ENCODE peak calls at places on chromosomes 12 and 14, in eight cellular contexts. N is fibroblast of mammary gland, X is T-helper 1 cell, F is activated T-helper 1 cell treated with Interleukin-2 at 50 U/mL for 16 hours, P is left colon, I is colonic mucosa, D is NCI-H1048, O is NCI-H748 treated with DMSO at 0.1 percent for 48 hours. G is an unnamed sample.
A peak's percentile ranks its signal among the peaks of the same experiment; 100 is the strongest.

GRCh38 chr14:24630872-24631477 is 3.0 kb downstream of the GZMB start:
- DNase-seq in N (peak; percentile 49), X (no peak), F (no peak), P (no peak), I (no peak), D (peak; percentile 40), O (peak; percentile 20), G (no peak)

GRCh38 chr12:39357046-39357445 is 85.9 kb downstream of the KIF21A start:
- DNase-seq in N (no peak), X (no peak), F (no peak), P (no peak), I (no peak), D (no peak), O (no peak), G (no peak)

GRCh38 chr12:113381237-113381636 is 22.4 kb downstream of the SDS start:
- DNase-seq in N (no peak), X (no peak), F (no peak), P (no peak), I (no peak), D (no peak), O (peak; percentile 46), G (no peak)

GRCh38 chr12:3336606-3337311 is 154.2 kb upstream of the PRMT8 start:
- DNase-seq in N (no peak), X (no peak), F (no peak), P (peak; percentile 34), I (no peak), D (no peak), O (no peak), G (no peak)

GRCh38 chr12:94290353-94290752 is 142.0 kb downstream of the PLXNC1 start:
- DNase-seq in N (no peak), X (no peak), F (no peak), P (no peak), I (no peak), D (no peak), O (no peak), G (no peak)

GRCh38 chr14:70780396-70781075 is 28.8 kb downstream of the MAP3K9 start:
- DNase-seq in N (no peak), X (no peak), F (no peak), P (no peak), I (peak; percentile 22), D (no peak), O (no peak), G (no peak)

GRCh38 chr12:26203167-26203566 is 7.8 kb downstream of the SSPN start:
- DNase-seq in N (no peak), X (no peak), F (no peak), P (no peak), I (no peak), D (no peak), O (no peak), G (no peak)

GRCh38 chr14:34484726-34485125 is 22.7 kb upstream of the SPTSSA start:
- DNase-seq in N (no peak), X (no peak), F (no peak), P (no peak), I (no peak), D (no peak), O (no peak), G (no peak)

GRCh38 chr12:56590237-56590830 is 39.8 kb downstream of the BAZ2A start:
- DNase-seq in N (peak; percentile 24), X (no peak), F (no peak), P (no peak), I (peak; percentile 29), D (no peak), O (no peak), G (peak; percentile 38)

GRCh38 chr14:72521968-72522741 is 371.7 kb downstream of the DPF3 start:
- DNase-seq in N (no peak), X (no peak), F (no peak), P (no peak), I (no peak), D (no peak), O (no peak), G (no peak)

GRCh38 chr14:79809849-79810612 is 401.3 kb downstream of the DIO2 start:
- DNase-seq in N (peak; percentile 35), X (no peak), F (no peak), P (no peak), I (no peak), D (no peak), O (peak; percentile 12), G (no peak)

GRCh38 chr14:97978336-97978735 is 1181.2 kb downstream of the VRK1 start:
- DNase-seq in N (peak; percentile 34), X (peak; percentile 67), F (peak; percentile 61), P (peak; percentile 74), I (peak; percentile 81), D (no peak), O (peak; percentile 79), G (peak; percentile 56)

GRCh38 chr12:93245543-93245942 is 132.2 kb upstream of the NUDT4 start:
- DNase-seq in N (no peak), X (no peak), F (no peak), P (no peak), I (no peak), D (no peak), O (no peak), G (no peak)